ENCODE peak calls at places on chromosomes 13 and 19, in seven cellular contexts. S is AG09309, M is hypothalamus, B is testis, A is fibroblast of mammary gland, Y is suprapubic skin, V is H9. D is an unnamed sample.

GRCh38 chr19:51258165-51258564 is 7.3 kb downstream of the SIGLECL1 start:
- DNase-seq in S (no peak), M (no peak), V (no peak), B (no peak), Y (no peak), A (no peak), D (no peak)

GRCh38 chr13:34201050-34201913 is 383.3 kb downstream of the RFC3 start:
- DNase-seq in V (no peak), Y (no peak), B (no peak), M (no peak), A (peak), S (peak), D (peak)

GRCh38 chr19:1247747-1248453 is 483 bp upstream of the MIDN start:
- DNase-seq in B (no peak), S (no peak), Y (no peak), V (peak), A (peak), M (peak), D (peak)

GRCh38 chr13:72180253-72180952 is 313.4 kb upstream of the DACH1 start:
- DNase-seq in B (no peak), Y (no peak), S (no peak), M (no peak), A (no peak), V (no peak), D (peak)

GRCh38 chr19:40356681-40357595 is 8.4 kb downstream of the PLD3 start:
- DNase-seq in Y (no peak), V (no peak), M (no peak), S (no peak), B (no peak), A (no peak), D (peak)

GRCh38 chr19:51688665-51689571 is 4.2 kb upstream of the SPACA6 start:
- DNase-seq in A (peak), V (peak), B (peak), Y (peak), S (peak), M (peak), D (peak)

GRCh38 chr19:37926711-37927110 is 19.7 kb downstream of the SIPA1L3 start:
- DNase-seq in A (no peak), Y (no peak), M (no peak), S (no peak), B (no peak), V (no peak), D (no peak)

GRCh38 chr13:63094069-63094468 is 1678.4 kb upstream of the PCDH20 start:
- DNase-seq in V (no peak), M (no peak), Y (no peak), S (no peak), A (peak), B (no peak), D (no peak)

GRCh38 chr19:16381756-16382401 is 57.3 kb downstream of the KLF2 start:
- DNase-seq in B (peak), V (no peak), A (peak), M (peak), S (peak), Y (peak), D (no peak)

GRCh38 chr19:14141041-14141440 is 4.7 kb upstream of the ASF1B start:
- DNase-seq in B (no peak), M (no peak), Y (no peak), S (no peak), A (no peak), V (no peak), D (no peak)

GRCh38 chr13:110869805-110870706 is 44.8 kb downstream of the ANKRD10 start:
- DNase-seq in V (peak), S (peak), M (no peak), A (peak), Y (peak), B (peak), D (peak)

GRCh38 chr19:40141546-40141945 is 49.7 kb upstream of the MAP3K10 start:
- DNase-seq in V (no peak), A (peak), B (no peak), M (no peak), S (no peak), Y (no peak), D (no peak)

GRCh38 chr13:43908156-43909126 is 28.7 kb downstream of the LACC1 start:
- DNase-seq in S (no peak), A (peak), V (no peak), Y (no peak), M (no peak), B (peak), D (peak)

GRCh38 chr19:42109896-42110295 is 22.4 kb downstream of the POU2F2 start:
- DNase-seq in S (no peak), Y (no peak), B (no peak), A (no peak), M (no peak), V (no peak), D (no peak)

GRCh38 chr19:2507109-2507508 is 31.2 kb downstream of the GADD45B start:
- DNase-seq in S (no peak), M (no peak), A (peak), Y (no peak), B (no peak), V (no peak), D (peak)

GRCh38 chr19:38405276-38405675 is 2.4 kb downstream of the FAM98C start:
- DNase-seq in B (no peak), M (no peak), S (no peak), A (no peak), Y (no peak), V (no peak), D (no peak)

GRCh38 chr19:54691582-54692293 is 29.0 kb downstream of the LILRB4 start:
- DNase-seq in M (no peak), A (no peak), B (no peak), Y (no peak), V (no peak), S (no peak), D (no peak)

GRCh38 chr19:33809960-33810359 is 13.3 kb downstream of the KCTD15 start:
- DNase-seq in B (no peak), V (no peak), A (peak), S (no peak), M (no peak), Y (no peak), D (peak)

GRCh38 chr13:91358384-91358776 is 10.9 kb downstream of the MIR17HG start:
- DNase-seq in A (no peak), M (no peak), V (no peak), Y (no peak), B (no peak), S (no peak), D (no peak)

GRCh38 chr19:30387311-30388115 is 15.3 kb downstream of the ZNF536 start:
- DNase-seq in Y (no peak), M (no peak), V (no peak), S (no peak), B (no peak), A (no peak), D (no peak)

GRCh38 chr19:31718041-31718440 is 368.8 kb upstream of the TSHZ3 start:
- DNase-seq in V (no peak), S (no peak), A (peak), Y (peak), B (no peak), M (no peak), D (peak)

GRCh38 chr19:31553844-31554215 is 204.6 kb upstream of the TSHZ3 start:
- DNase-seq in M (no peak), V (no peak), Y (no peak), S (no peak), B (peak), A (no peak), D (no peak)

GRCh38 chr13:33251131-33251629 is 34.4 kb downstream of the STARD13 start:
- DNase-seq in M (no peak), A (peak), S (peak), V (no peak), Y (no peak), B (no peak), D (peak)

GRCh38 chr13:79866436-79866835 is 385.5 kb downstream of the NDFIP2 start:
- DNase-seq in V (no peak), Y (no peak), S (no peak), M (no peak), A (no peak), B (no peak), D (no peak)

GRCh38 chr13:71621152-71622124 is 245.6 kb downstream of the DACH1 start:
- DNase-seq in M (no peak), S (no peak), V (no peak), B (no peak), Y (no peak), A (no peak), D (no peak)

GRCh38 chr19:38685666-38686529 is 38.4 kb downstream of the ACTN4 start:
- DNase-seq in S (no peak), Y (no peak), M (no peak), A (peak), V (peak), B (no peak), D (peak)

GRCh38 chr13:21556051-21556450 is 47.9 kb downstream of the MICU2 start:
- DNase-seq in V (no peak), S (no peak), Y (no peak), B (no peak), M (no peak), A (peak), D (peak)

GRCh38 chr13:42781362-42781761 is at the start of gene FAM216B:
- DNase-seq in M (no peak), Y (no peak), V (no peak), B (no peak), A (no peak), S (no peak), D (peak)

GRCh38 chr19:13095934-13096890 is 6.4 kb downstream of the LYL1 start:
- DNase-seq in S (no peak), M (no peak), Y (no peak), V (peak), A (no peak), B (no peak), D (no peak)

GRCh38 chr13:94122300-94122699 is 357.2 kb downstream of the DCT start:
- DNase-seq in M (no peak), S (no peak), A (no peak), Y (no peak), V (no peak), B (no peak), D (no peak)

GRCh38 chr13:31321457-31321856 is 121.7 kb downstream of the B3GLCT start:
- DNase-seq in S (no peak), V (no peak), Y (no peak), M (no peak), A (no peak), B (no peak), D (no peak)

GRCh38 chr13:35818577-35819165 is 312.5 kb downstream of the DCLK1 start:
- DNase-seq in V (no peak), M (no peak), Y (no peak), B (no peak), A (peak), S (peak), D (peak)

GRCh38 chr19:7877249-7877836 is 3.2 kb upstream of the PRR36 start:
- DNase-seq in Y (no peak), A (no peak), B (no peak), M (no peak), S (no peak), V (no peak), D (no peak)

GRCh38 chr13:45372189-45373115 is 31.5 kb upstream of the TPT1 start:
- DNase-seq in B (no peak), A (peak), S (no peak), V (no peak), M (no peak), Y (no peak), D (peak)

GRCh38 chr13:79675931-79676658 is 195.1 kb downstream of the NDFIP2 start:
- DNase-seq in A (no peak), M (no peak), S (no peak), B (no peak), Y (no peak), V (no peak), D (no peak)

GRCh38 chr19:16078311-16078758 is 2.0 kb downstream of the TPM4 start:
- DNase-seq in V (no peak), Y (peak), S (no peak), M (no peak), A (peak), B (peak), D (peak)

GRCh38 chr13:111403266-111403665 is 82.8 kb downstream of the TEX29 start:
- DNase-seq in M (no peak), V (no peak), Y (no peak), A (no peak), S (no peak), B (no peak), D (no peak)

GRCh38 chr13:103325675-103326074 is 259.5 kb upstream of the SLC10A2 start:
- DNase-seq in M (no peak), Y (no peak), B (no peak), S (no peak), A (no peak), V (no peak), D (no peak)

D was measured in choroid plexus epithelial cell.